ENCODE peak calls at places on chromosomes 6 and 20, in five cellular contexts. B is heart right ventricle, J is A549, X is tibial artery, W is mammary epithelial cell. I is an unnamed sample.

GRCh38 chr20:40816039-40816352 is 127.0 kb upstream of the MAFB start:
- DNase-seq in B (no peak), J (no peak), X (no peak), W (no peak), I (no peak)

GRCh38 chr20:62067547-62068260 is 2.0 kb upstream of the TAF4 start:
- DNase-seq in B (no peak), J (no peak), X (no peak), W (no peak), I (no peak)

GRCh38 chr6:5676701-5677100 is 330.0 kb downstream of the NRN1 start:
- DNase-seq in B (no peak), J (no peak), X (no peak), W (no peak), I (no peak)

GRCh38 chr6:72622094-72622540 is 253 bp downstream of the KCNQ5 start:
- DNase-seq in B (peak), J (peak), X (peak), W (peak), I (peak)

GRCh38 chr20:47765715-47766594 is 19.3 kb downstream of the SULF2 start:
- DNase-seq in B (no peak), J (peak), X (no peak), W (no peak), I (no peak)

GRCh38 chr6:154352898-154353585 is 3.6 kb downstream of the IPCEF1 start:
- DNase-seq in B (no peak), J (no peak), X (no peak), W (no peak), I (no peak)

GRCh38 chr6:170289108-170289931 is 1.6 kb downstream of the DLL1 start:
- DNase-seq in B (peak), J (no peak), X (no peak), W (peak), I (peak)

GRCh38 chr20:10637062-10637559 is 36.7 kb downstream of the JAG1 start:
- DNase-seq in B (no peak), J (no peak), X (peak), W (peak), I (peak)

GRCh38 chr6:47631248-47632196 is 66.9 kb upstream of the ADGRF4 start:
- DNase-seq in B (no peak), J (peak), X (no peak), W (peak), I (no peak)

GRCh38 chr6:110492584-110492983 is 16.2 kb upstream of the SLC22A16 start:
- DNase-seq in B (no peak), J (no peak), X (no peak), W (peak), I (no peak)

GRCh38 chr6:15491255-15491985 is 171.4 kb downstream of the DTNBP1 start:
- DNase-seq in B (peak), J (peak), X (peak), W (peak), I (no peak)

GRCh38 chr6:121516331-121516730 is 80.9 kb downstream of the GJA1 start:
- DNase-seq in B (no peak), J (no peak), X (no peak), W (peak), I (no peak)

GRCh38 chr6:138465007-138465645 is 34.2 kb downstream of the NHSL1 start:
- DNase-seq in B (no peak), J (peak), X (no peak), W (peak), I (no peak)

GRCh38 chr6:129133770-129134192 is 250.8 kb downstream of the LAMA2 start:
- DNase-seq in B (no peak), J (no peak), X (no peak), W (no peak), I (no peak)

GRCh38 chr6:36121752-36122494 is 8.4 kb upstream of the MAPK13 start:
- DNase-seq in B (no peak), J (no peak), X (peak), W (no peak), I (no peak)

GRCh38 chr6:169722362-169723199 is 1.7 kb downstream of the PHF10 start:
- DNase-seq in B (peak), J (peak), X (peak), W (peak), I (no peak)

GRCh38 chr6:75347797-75348610 is 63.4 kb upstream of the TMEM30A start:
- DNase-seq in B (no peak), J (no peak), X (no peak), W (no peak), I (no peak)

GRCh38 chr6:48825501-48826317 is 637.3 kb downstream of the MMUT start:
- DNase-seq in B (no peak), J (peak), X (no peak), W (no peak), I (no peak)

GRCh38 chr6:52587001-52587400 is 10.1 kb upstream of the TRAM2 start:
- DNase-seq in B (no peak), J (no peak), X (no peak), W (no peak), I (peak)

GRCh38 chr6:3410385-3411360 is 46.2 kb downstream of the SLC22A23 start:
- DNase-seq in B (peak), J (peak), X (peak), W (no peak), I (no peak)

GRCh38 chr20:44031001-44031574 is 116.4 kb downstream of the TOX2 start:
- DNase-seq in B (no peak), J (no peak), X (no peak), W (no peak), I (peak)

GRCh38 chr6:17768388-17768787 is 61.7 kb upstream of the NUP153 start:
- DNase-seq in B (no peak), J (no peak), X (no peak), W (peak), I (no peak)

GRCh38 chr6:70706491-70707123 is 38.9 kb downstream of the SMAP1 start:
- DNase-seq in B (no peak), J (peak), X (no peak), W (peak), I (no peak)

GRCh38 chr6:41941280-41942044 is at the start of gene CCND3:
- DNase-seq in B (peak), J (peak), X (peak), W (peak), I (peak)

GRCh38 chr6:41966214-41966920 is 24.8 kb upstream of the CCND3 start:
- DNase-seq in B (no peak), J (no peak), X (no peak), W (no peak), I (no peak)

GRCh38 chr6:130150906-130151305 is 71.8 kb downstream of the SAMD3 start:
- DNase-seq in B (no peak), J (no peak), X (no peak), W (no peak), I (no peak)

GRCh38 chr6:158460602-158461092 is 99.2 kb upstream of the TMEM181 start:
- DNase-seq in B (no peak), J (no peak), X (no peak), W (peak), I (no peak)

GRCh38 chr20:37349517-37350491 is 3.9 kb downstream of the SRC start:
- DNase-seq in B (no peak), J (peak), X (no peak), W (no peak), I (peak)

GRCh38 chr6:70667256-70667710 is 400 bp upstream of the SMAP1 start:
- DNase-seq in B (no peak), J (no peak), X (no peak), W (no peak), I (no peak)

GRCh38 chr6:24831771-24832718 is 33.3 kb upstream of the ARMH2 start:
- DNase-seq in B (no peak), J (no peak), X (no peak), W (no peak), I (no peak)

GRCh38 chr6:105087571-105088211 is 92.1 kb downstream of the POPDC3 start:
- DNase-seq in B (no peak), J (peak), X (no peak), W (peak), I (no peak)

DNA sequence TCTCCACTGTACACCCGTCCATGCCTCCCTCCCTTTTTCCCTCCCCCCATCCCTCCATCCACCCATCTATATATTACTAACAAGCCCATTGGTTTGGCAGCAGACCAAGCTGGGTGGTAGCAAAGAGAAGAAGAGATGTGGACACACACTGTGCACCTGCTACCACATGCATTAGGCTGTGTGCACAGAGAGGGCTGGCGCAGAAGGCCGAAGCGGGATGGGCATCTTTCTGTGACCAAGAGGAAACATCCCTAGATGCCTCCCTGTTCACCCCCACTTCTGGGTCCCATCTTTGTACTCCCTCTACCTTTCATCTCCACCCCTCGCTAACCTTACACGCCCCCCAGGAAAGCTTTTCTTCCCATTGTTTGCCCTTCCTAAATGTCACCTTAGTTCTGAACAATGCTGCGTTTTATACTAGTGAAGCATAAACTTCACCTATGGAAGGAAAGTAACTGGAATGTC is 64.9 kb upstream of the AFDN start:
- DNase-seq in B (no peak), J (no peak), X (no peak), W (no peak), I (no peak)
- H3K27ac ChIP-seq in B (no peak), J (no peak), X (peak), W (no peak), I (no peak)

DNA sequence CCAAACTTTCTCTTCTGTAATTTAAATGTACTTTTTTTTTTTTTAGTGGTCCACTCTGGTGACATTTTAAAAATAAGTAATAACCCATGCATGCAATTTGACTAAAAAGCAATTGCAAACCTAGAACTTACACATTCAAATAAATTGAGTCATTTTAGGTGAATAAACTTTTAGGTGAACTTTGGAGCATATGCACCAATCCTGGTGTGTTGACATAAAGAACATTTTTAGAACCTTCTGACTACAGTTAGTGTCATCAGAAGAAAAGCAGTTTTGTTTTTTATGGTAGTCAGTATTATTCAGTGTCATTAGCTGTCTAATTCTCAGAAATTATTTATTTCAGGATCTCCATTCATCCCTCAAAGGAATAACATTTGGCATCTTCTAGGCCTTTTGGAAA is 38.3 kb upstream of the SIM1 start:
- DNase-seq in B (no peak), J (no peak), X (no peak), W (no peak), I (no peak)
- H3K4me3 ChIP-seq in B (no peak), J (no peak), X (no peak), W (no peak), I (no peak)

GRCh38 chr20:9467995-9468394 is 46.4 kb upstream of the LAMP5 start:
- DNase-seq in B (no peak), J (peak), X (no peak), W (no peak), I (no peak)
- TF ChIP-seq CTCF in B (no peak), J (peak), X (no peak), W (peak), I (no peak)

DNA sequence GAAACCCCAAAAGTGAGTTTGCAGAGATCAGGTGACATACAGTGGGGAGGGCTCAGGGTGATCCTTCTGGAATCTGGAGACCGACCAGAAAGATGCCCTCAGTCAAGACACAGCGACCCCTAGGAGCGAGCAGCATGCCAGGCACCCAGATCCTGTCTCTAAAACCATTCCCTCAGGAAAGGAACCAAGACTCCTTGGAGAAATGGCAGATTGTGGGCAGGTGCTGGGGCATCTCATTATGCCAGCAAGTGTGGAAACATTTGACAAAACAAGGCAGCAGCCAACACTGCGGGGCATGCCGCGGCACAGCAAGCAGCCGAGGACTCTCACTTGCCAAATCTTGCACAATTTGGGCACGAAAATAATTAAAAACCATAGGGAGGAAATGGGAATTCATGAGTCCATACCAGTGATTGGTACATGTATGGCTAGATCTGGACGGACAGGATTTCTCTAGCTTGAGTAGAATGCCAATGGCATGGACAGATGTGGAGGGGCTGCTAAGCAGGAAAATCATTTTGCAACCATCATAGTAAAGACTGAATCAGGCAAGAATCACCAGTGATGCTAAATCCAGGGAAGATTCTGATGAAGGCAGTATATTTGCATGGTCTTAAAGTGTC is 76.9 kb downstream of the GINS1 start:
- DNase-seq in B (no peak), J (no peak), X (no peak), W (peak), I (no peak)
- H3K27ac ChIP-seq in B (no peak), J (no peak), X (no peak), W (peak), I (no peak)

DNA sequence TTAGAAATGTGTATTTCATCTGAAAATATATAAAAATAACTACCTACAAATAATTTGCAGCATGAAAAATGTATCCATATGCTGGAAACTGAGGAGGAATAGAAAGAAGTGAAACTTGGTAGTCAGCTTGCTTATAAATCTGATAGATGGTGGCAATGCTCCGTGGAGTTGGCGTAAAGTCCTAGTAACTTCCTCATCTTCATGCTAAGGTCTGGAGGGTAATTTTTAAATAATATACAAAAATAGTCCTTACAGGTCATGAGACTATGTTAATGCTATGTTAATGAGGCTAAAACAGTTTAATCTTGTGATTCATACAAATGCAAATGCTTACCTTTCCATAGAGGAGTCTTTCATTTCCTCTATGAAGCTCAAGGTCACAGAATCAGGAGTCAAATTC is 9.3 kb upstream of the CRIP3 start:
- DNase-seq in B (no peak), J (no peak), X (no peak), W (no peak), I (no peak)
- H3K4me3 ChIP-seq in B (no peak), J (no peak), X (no peak), W (no peak), I (no peak)

GRCh38 chr6:90416322-90416721 is 119.7 kb upstream of the BACH2 start:
- DNase-seq in B (no peak), J (no peak), X (no peak), W (no peak), I (no peak)

GRCh38 chr6:90420495-90420894 is 123.9 kb upstream of the BACH2 start:
- DNase-seq in B (no peak), J (no peak), X (no peak), W (no peak), I (no peak)

GRCh38 chr6:90414352-90414751 is 117.7 kb upstream of the BACH2 start:
- DNase-seq in B (no peak), J (no peak), X (no peak), W (no peak), I (no peak)

GRCh38 chr6:90415178-90415577 is 118.5 kb upstream of the BACH2 start:
- DNase-seq in B (no peak), J (no peak), X (no peak), W (no peak), I (no peak)

DNA sequence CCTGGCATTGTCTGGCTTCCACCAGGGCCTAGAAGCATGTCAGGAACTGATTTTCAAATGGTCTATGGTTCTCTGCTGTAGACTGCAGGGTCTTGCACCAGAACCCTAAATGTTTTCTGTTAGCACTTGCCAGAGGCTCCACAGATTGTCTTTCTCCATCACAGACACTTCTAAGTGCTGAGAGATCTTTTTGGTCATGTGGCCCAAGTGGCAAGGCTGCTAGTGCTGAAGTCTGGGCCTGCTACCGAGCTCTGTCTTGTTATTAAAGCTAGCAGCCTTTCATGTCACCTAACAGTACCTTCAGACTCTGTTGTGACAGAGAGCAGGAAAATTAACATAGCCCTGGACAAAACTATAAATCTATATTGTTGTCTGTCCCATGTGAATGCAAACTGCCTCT is 120.7 kb upstream of the BACH2 start:
- DNase-seq in B (no peak), J (no peak), X (no peak), W (no peak), I (no peak)
- TF ChIP-seq CTCF in B (no peak), J (no peak), X (no peak), W (no peak), I (no peak)

GRCh38 chr20:63828545-63828944 is 2.5 kb downstream of the ZBTB46 start:
- DNase-seq in B (no peak), J (no peak), X (no peak), W (no peak), I (no peak)
- H3K27ac ChIP-seq in B (no peak), J (no peak), X (no peak), W (no peak), I (peak)

GRCh38 chr6:27241443-27241842 is 6.1 kb upstream of the PRSS16 start:
- DNase-seq in B (no peak), J (no peak), X (no peak), W (no peak), I (no peak)

GRCh38 chr6:27237089-27237723 is 10.3 kb upstream of the PRSS16 start:
- DNase-seq in B (no peak), J (peak), X (no peak), W (peak), I (no peak)

GRCh38 chr6:27238010-27238983 is 9.2 kb upstream of the PRSS16 start:
- DNase-seq in B (no peak), J (peak), X (no peak), W (peak), I (no peak)

GRCh38 chr6:27242589-27243265 is 4.8 kb upstream of the PRSS16 start:
- DNase-seq in B (no peak), J (no peak), X (no peak), W (no peak), I (no peak)

DNA sequence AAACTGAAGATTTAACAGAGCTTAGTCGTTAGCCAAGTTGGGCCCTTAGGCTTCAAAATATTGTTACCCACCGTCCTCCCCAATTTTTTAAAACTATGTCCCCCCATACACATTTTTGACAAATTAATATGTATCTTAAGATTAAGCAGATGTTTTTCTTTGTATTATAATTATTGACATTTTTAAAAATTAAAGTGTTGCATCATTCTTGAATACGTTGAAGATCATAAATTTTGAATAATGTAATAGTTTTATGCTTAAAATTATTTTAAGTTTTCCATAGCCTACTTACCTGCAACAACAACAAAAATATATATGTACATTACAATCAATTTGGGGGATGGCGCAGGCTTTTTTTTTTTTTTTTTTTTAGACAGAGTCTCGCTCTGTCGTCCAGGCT is 8.2 kb upstream of the PRSS16 start:
- DNase-seq in B (no peak), J (no peak), X (no peak), W (no peak), I (no peak)
- H3K4me3 ChIP-seq in B (no peak), J (no peak), X (no peak), W (no peak), I (no peak)

GRCh38 chr20:53194891-53195290 is 222.7 kb downstream of the TSHZ2 start:
- DNase-seq in B (no peak), J (no peak), X (no peak), W (no peak), I (no peak)
- TF ChIP-seq CTCF in B (no peak), J (no peak), X (no peak), W (no peak), I (no peak)

I was measured in coronary artery.